ENCODE peak calls at places on chromosomes 16 and 17, in ten cellular contexts. T, F, R, V, Q, D, G, S, W and B are unnamed samples. For H3K4me1, the result is how much of the 10 kb centered on the place peaks cover.

GRCh38 chr16:12565423-12565822 is 238.3 kb downstream of the CPPED1 start:
- DNase-seq in T (no peak), F (no peak), R (no peak), V (no peak), Q (no peak), D (no peak), G (no peak), S (no peak), W (no peak), B (no peak)

GRCh38 chr16:81831722-81832126 is 52.6 kb downstream of the PLCG2 start:
- DNase-seq in T (no peak), F (no peak), R (peak), V (no peak), Q (no peak), D (peak), G (peak), S (no peak), W (no peak), B (no peak)

GRCh38 chr16:56337131-56337857 is 88.1 kb downstream of the AMFR start:
- DNase-seq in T (no peak), F (no peak), R (no peak), V (no peak), Q (no peak), D (no peak), G (no peak), S (no peak), W (peak), B (no peak)

GRCh38 chr16:31664683-31665482 is 137.2 kb downstream of the AHSP start:
- DNase-seq in T (no peak), F (peak), R (peak), V (no peak), Q (no peak), D (no peak), G (no peak), S (no peak), W (no peak), B (no peak)

GRCh38 chr16:19177111-19177747 is 9.2 kb downstream of the SYT17 start:
- DNase-seq in T (no peak), F (no peak), R (no peak), V (no peak), Q (no peak), D (no peak), G (no peak), S (peak), W (no peak), B (no peak)

GRCh38 chr17:67018429-67019125 is 25.8 kb upstream of the CACNG1 start:
- DNase-seq in T (no peak), F (no peak), R (no peak), V (no peak), Q (no peak), D (no peak), G (no peak), S (no peak), W (no peak), B (no peak)

GRCh38 chr16:81112453-81112852 is 16.3 kb upstream of the GCSH start:
- DNase-seq in T (no peak), F (no peak), R (no peak), V (no peak), Q (no peak), D (no peak), G (no peak), S (no peak), W (no peak), B (no peak)

GRCh38 chr16:80418772-80419355 is 121.9 kb upstream of the DYNLRB2 start:
- DNase-seq in T (no peak), F (no peak), R (no peak), V (no peak), Q (no peak), D (no peak), G (no peak), S (no peak), W (no peak), B (no peak)

GRCh38 chr17:40564883-40565744 is at the start of gene CCR7:
- DNase-seq in T (no peak), F (no peak), R (no peak), V (no peak), Q (no peak), D (no peak), G (peak), S (no peak), W (no peak), B (no peak)

GRCh38 chr16:57966986-57967385 is 3.9 kb downstream of the CNGB1 start:
- DNase-seq in T (no peak), F (no peak), R (no peak), V (no peak), Q (no peak), D (no peak), G (no peak), S (no peak), W (no peak), B (no peak)

GRCh38 chr17:72345083-72345482 is 224.3 kb downstream of the SOX9 start:
- DNase-seq in T (no peak), F (no peak), R (no peak), V (no peak), Q (no peak), D (peak), G (no peak), S (no peak), W (no peak), B (no peak)

GRCh38 chr16:74111583-74111982 is 185.0 kb upstream of the PSMD7 start:
- DNase-seq in T (no peak), F (no peak), R (no peak), V (no peak), Q (no peak), D (no peak), G (no peak), S (no peak), W (no peak), B (no peak)

GRCh38 chr16:50498756-50499155 is 49.4 kb upstream of the NKD1 start:
- DNase-seq in T (no peak), F (no peak), R (peak), V (no peak), Q (no peak), D (no peak), G (no peak), S (no peak), W (no peak), B (no peak)

GRCh38 chr16:24841291-24841690 is 4.5 kb upstream of the SLC5A11 start:
- DNase-seq in T (no peak), F (peak), R (no peak), V (no peak), Q (no peak), D (no peak), G (no peak), S (no peak), W (no peak), B (no peak)

GRCh38 chr16:3152022-3152272 is 17.1 kb downstream of the ZNF213 start:
- DNase-seq in T (no peak), F (no peak), R (no peak), V (no peak), Q (no peak), D (no peak), G (no peak), S (no peak), W (peak), B (no peak)

GRCh38 chr16:88385112-88385594 is 2.4 kb downstream of the ZNF469 start:
- DNase-seq in T (no peak), F (no peak), R (no peak), V (no peak), Q (no peak), D (no peak), G (no peak), S (no peak), W (peak), B (no peak)

GRCh38 chr16:80300876-80301275 is 239.9 kb upstream of the DYNLRB2 start:
- DNase-seq in T (no peak), F (peak), R (peak), V (peak), Q (no peak), D (no peak), G (no peak), S (no peak), W (no peak), B (peak)

GRCh38 chr16:14252860-14253259 is 181.7 kb downstream of the MRTFB start:
- DNase-seq in T (no peak), F (no peak), R (no peak), V (no peak), Q (no peak), D (no peak), G (no peak), S (no peak), W (no peak), B (no peak)

GRCh38 chr16:83305092-83305491 is 502.7 kb upstream of the HSBP1 start:
- DNase-seq in T (no peak), F (peak), R (peak), V (peak), Q (no peak), D (no peak), G (no peak), S (peak), W (no peak), B (peak)

GRCh38 chr16:4768549-4769305 is 1.8 kb upstream of the ZNF500 start:
- DNase-seq in T (peak), F (peak), R (peak), V (peak), Q (peak), D (peak), G (peak), S (peak), W (peak), B (peak)

GRCh38 chr17:73427198-73427597 is 115.4 kb upstream of the CDC42EP4 start:
- DNase-seq in T (no peak), F (no peak), R (no peak), V (no peak), Q (no peak), D (no peak), G (no peak), S (peak), W (no peak), B (no peak)

GRCh38 chr17:44971776-44972483 is 3.8 kb upstream of the C1QL1 start:
- DNase-seq in T (no peak), F (peak), R (peak), V (peak), Q (peak), D (no peak), G (no peak), S (peak), W (no peak), B (peak)

GRCh38 chr17:82396601-82397435 is 21.3 kb upstream of the HEXD start:
- DNase-seq in T (no peak), F (no peak), R (peak), V (peak), Q (no peak), D (no peak), G (no peak), S (peak), W (peak), B (peak)

GRCh38 chr17:40480501-40481003 is 20.9 kb downstream of the TNS4 start:
- DNase-seq in T (no peak), F (peak), R (peak), V (peak), Q (no peak), D (peak), G (peak), S (no peak), W (no peak), B (peak)

GRCh38 chr16:81140930-81141780 is 45.0 kb upstream of the GCSH start:
- DNase-seq in T (no peak), F (no peak), R (peak), V (no peak), Q (peak), D (no peak), G (peak), S (no peak), W (no peak), B (no peak)

GRCh38 chr17:34993031-34993430 is 12.7 kb downstream of the LIG3 start:
- DNase-seq in T (no peak), F (no peak), R (no peak), V (no peak), Q (no peak), D (no peak), G (no peak), S (no peak), W (no peak), B (no peak)

GRCh38 chr16:466651-467050 is 41.2 kb downstream of the RAB11FIP3 start:
- DNase-seq in T (no peak), F (no peak), R (no peak), V (no peak), Q (no peak), D (no peak), G (no peak), S (no peak), W (no peak), B (no peak)

GRCh38 chr17:43905985-43906852 is 1.1 kb downstream of the MPP2 start:
- DNase-seq in T (peak), F (no peak), R (peak), V (peak), Q (peak), D (peak), G (no peak), S (peak), W (peak), B (peak)

GRCh38 chr16:28264656-28265055 is 27.7 kb upstream of the SBK1 start:
- DNase-seq in T (no peak), F (peak), R (peak), V (no peak), Q (no peak), D (peak), G (no peak), S (peak), W (no peak), B (peak)

GRCh38 chr17:69050999-69051775 is 9.5 kb downstream of the ABCA9 start:
- DNase-seq in T (no peak), F (no peak), R (peak), V (peak), Q (no peak), D (no peak), G (no peak), S (peak), W (no peak), B (peak)

GRCh38 chr17:15955793-15956541 is 11.0 kb downstream of the ADORA2B start:
- DNase-seq in T (no peak), F (no peak), R (no peak), V (no peak), Q (no peak), D (no peak), G (no peak), S (no peak), W (no peak), B (no peak)

GRCh38 chr17:67467500-67468481 is 90.7 kb downstream of the PITPNC1 start:
- DNase-seq in T (no peak), F (no peak), R (no peak), V (no peak), Q (no peak), D (no peak), G (peak), S (no peak), W (no peak), B (no peak)

GRCh38 chr17:32958418-32958817 is 30.5 kb downstream of the TMEM98 start:
- DNase-seq in T (no peak), F (no peak), R (peak), V (no peak), Q (no peak), D (no peak), G (no peak), S (no peak), W (no peak), B (peak)

GRCh38 chr17:74529243-74529642 is 2.0 kb downstream of the CD300LB start:
- DNase-seq in T (no peak), F (no peak), R (no peak), V (no peak), Q (no peak), D (no peak), G (no peak), S (no peak), W (no peak), B (no peak)

GRCh38 chr16:17452931-17453330 is 17.8 kb downstream of the XYLT1 start:
- DNase-seq in T (no peak), F (no peak), R (peak), V (no peak), Q (no peak), D (no peak), G (no peak), S (no peak), W (no peak), B (no peak)

GRCh38 chr17:38908676-38909181 is 16.7 kb upstream of the LASP1NB start:
- DNase-seq in T (no peak), F (peak), R (no peak), V (no peak), Q (no peak), D (no peak), G (no peak), S (no peak), W (peak), B (no peak)

GRCh38 chr16:89435051-89435450 is 55.3 kb downstream of the ANKRD11 start:
- DNase-seq in T (no peak), F (no peak), R (no peak), V (no peak), Q (no peak), D (no peak), G (no peak), S (no peak), W (no peak), B (no peak)

GRCh38 chr16:89437251-89437987 is 52.9 kb downstream of the ANKRD11 start:
- DNase-seq in T (no peak), F (no peak), R (no peak), V (no peak), Q (no peak), D (no peak), G (no peak), S (no peak), W (no peak), B (no peak)

GRCh38 chr16:89436362-89436761 is 54.0 kb downstream of the ANKRD11 start:
- DNase-seq in T (no peak), F (no peak), R (no peak), V (no peak), Q (no peak), D (no peak), G (no peak), S (no peak), W (no peak), B (no peak)

GRCh38 chr16:89431616-89432015 is 58.7 kb downstream of the ANKRD11 start:
- DNase-seq in T (no peak), F (no peak), R (no peak), V (no peak), Q (no peak), D (no peak), G (no peak), S (no peak), W (no peak), B (no peak)

GRCh38 chr16:89434490-89434889 is 55.9 kb downstream of the ANKRD11 start:
- DNase-seq in T (no peak), F (no peak), R (no peak), V (no peak), Q (no peak), D (no peak), G (no peak), S (no peak), W (no peak), B (no peak)
- H3K4me1 ChIP-seq in T (under half), F (under half), R (under half), V (under half), Q (under half), D (under half), G (under half), S (under half), W (under half), B (under half)

DNA sequence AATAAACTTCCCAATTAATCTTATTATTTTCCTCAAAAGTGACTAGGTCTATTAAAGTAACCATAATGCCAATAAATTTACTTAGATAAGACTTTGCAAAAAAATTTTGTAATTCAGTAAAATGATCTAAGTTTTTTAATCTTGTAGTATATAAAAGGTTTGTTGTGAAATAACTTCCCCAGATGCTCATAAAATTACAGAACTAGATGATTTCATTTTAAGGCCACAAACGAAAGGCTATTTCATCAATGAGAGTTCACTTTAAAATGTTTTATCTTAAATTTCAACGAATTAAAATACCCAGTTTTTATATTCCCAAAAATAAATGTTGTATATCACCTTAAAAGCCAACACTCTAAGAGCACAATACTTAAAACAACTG is 170.1 kb downstream of the CYB561 start:
- DNase-seq in T (no peak), F (no peak), R (peak), V (peak), Q (no peak), D (no peak), G (no peak), S (no peak), W (no peak), B (peak)
- H3K9ac ChIP-seq in T (no peak), F (no peak), R (peak), V (no peak), Q (no peak), D (no peak), G (no peak), S (peak), W (no peak), B (peak)

DNA sequence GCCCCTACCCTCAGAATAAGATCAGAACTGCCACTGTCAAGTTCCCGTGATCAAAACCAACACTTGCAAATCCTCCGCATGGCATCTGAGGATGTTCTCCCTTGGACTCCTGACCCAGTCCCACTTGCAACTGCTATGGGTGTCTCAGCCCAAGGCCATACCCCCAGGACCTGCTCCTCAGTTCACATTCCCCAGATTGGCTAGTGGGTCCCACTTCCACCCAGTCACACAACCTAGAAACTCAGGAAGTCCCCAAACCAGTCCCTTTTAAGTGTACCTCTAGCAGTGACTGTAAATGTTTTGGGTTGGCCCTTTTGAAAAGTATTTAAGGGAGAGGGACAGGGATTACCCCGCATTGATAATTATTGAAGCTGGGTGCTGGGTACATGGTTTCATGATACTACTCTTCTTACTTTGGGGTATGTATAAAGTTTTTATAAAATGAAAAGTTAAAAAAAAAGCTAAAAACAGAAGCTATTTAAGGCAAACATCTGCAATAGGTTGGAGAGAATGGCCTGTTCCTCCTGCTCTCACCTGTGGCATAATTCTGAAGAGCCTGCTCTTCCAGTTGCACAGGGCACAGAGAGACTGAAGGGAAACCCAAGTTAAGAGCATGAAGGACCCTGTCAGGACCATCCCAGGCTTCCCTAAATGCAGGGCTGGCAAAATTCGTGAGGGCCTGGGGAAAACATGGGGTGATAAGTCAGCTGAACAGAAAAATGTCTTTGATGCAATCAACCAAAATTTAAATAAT is 42.5 kb downstream of the ERN1 start:
- DNase-seq in T (no peak), F (no peak), R (no peak), V (no peak), Q (no peak), D (no peak), G (no peak), S (no peak), W (no peak), B (no peak)
- H3K4me1 ChIP-seq in T (under half), F (under half), R (under half), V (under half), Q (under half), D (under half), G (under half), S (under half), W (under half), B (under half)

DNA sequence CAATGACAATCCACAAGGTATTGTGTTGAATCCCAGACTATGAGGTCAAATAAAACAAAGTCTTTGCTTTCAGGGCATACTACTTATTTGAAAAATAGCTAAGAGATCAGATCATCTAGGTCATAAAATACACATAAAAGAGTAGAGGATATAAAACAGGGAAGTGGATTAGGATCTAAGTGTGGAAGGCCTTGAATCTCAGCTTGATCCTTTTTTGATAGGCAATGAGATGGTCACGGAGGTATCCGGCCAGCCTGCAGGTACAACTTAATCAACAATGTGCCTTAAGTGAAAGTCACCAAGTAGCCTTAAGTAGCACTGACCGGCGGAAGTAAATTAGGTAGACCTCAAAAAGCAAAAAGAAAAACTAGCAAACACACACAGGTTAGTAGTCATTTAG is 901.7 kb downstream of the KCNJ2 start:
- DNase-seq in T (no peak), F (no peak), R (no peak), V (no peak), Q (no peak), D (no peak), G (no peak), S (no peak), W (no peak), B (no peak)
- H3K9ac ChIP-seq in T (no peak), F (no peak), R (no peak), V (no peak), Q (no peak), D (no peak), G (no peak), S (peak), W (no peak), B (no peak)

GRCh38 chr17:17693253-17693954 is 12.1 kb downstream of the RAI1 start:
- DNase-seq in T (no peak), F (peak), R (peak), V (no peak), Q (no peak), D (peak), G (no peak), S (peak), W (no peak), B (no peak)
- H3K4me1 ChIP-seq in T (under half), F (half or more), R (under half), V (under half), Q (under half), D (under half), G (half or more), S (half or more), W (under half), B (half or more)